ENCODE peak calls at places on chromosomes 16 and 17, in four cellular contexts. One of them, this sample, is unnamed.

GRCh38 chr16:29306953-29307597 is 99.4 kb downstream of the NPIPB11 start:
- DNase-seq in HepG2: no peak
- DNase-seq in GM12878: no peak
- DNase-seq in K562: no peak
- DNase-seq in this sample: no peak

GRCh38 chr16:77302685-77303084 is 103.5 kb downstream of the SYCE1L start:
- DNase-seq in HepG2: no peak
- DNase-seq in GM12878: no peak
- DNase-seq in K562: no peak
- DNase-seq in this sample: no peak

GRCh38 chr16:71846443-71846842 is 667 bp downstream of the ATXN1L start:
- DNase-seq in HepG2: no peak
- DNase-seq in GM12878: no peak
- DNase-seq in K562: no peak
- DNase-seq in this sample: peak

GRCh38 chr17:64787255-64787920 is 125.3 kb upstream of the SMURF2 start:
- DNase-seq in HepG2: peak
- DNase-seq in GM12878: no peak
- DNase-seq in K562: no peak
- DNase-seq in this sample: no peak

GRCh38 chr16:73095885-73096341 is 48.0 kb upstream of the ZFHX3 start:
- DNase-seq in HepG2: no peak
- DNase-seq in GM12878: no peak
- DNase-seq in K562: no peak
- DNase-seq in this sample: peak

GRCh38 chr17:29566473-29567361 is at the start of gene ABHD15:
- DNase-seq in HepG2: peak
- DNase-seq in GM12878: no peak
- DNase-seq in K562: no peak
- DNase-seq in this sample: peak

GRCh38 chr16:54316095-54316494 is 29.5 kb upstream of the IRX3 start:
- DNase-seq in HepG2: no peak
- DNase-seq in GM12878: no peak
- DNase-seq in K562: no peak
- DNase-seq in this sample: no peak

GRCh38 chr16:56824335-56824734 is 40.7 kb upstream of the SLC12A3 start:
- DNase-seq in HepG2: peak
- DNase-seq in GM12878: no peak
- DNase-seq in K562: peak
- DNase-seq in this sample: peak

GRCh38 chr17:4548061-4548461 is 7.1 kb downstream of the MYBBP1A start:
- DNase-seq in HepG2: no peak
- DNase-seq in GM12878: no peak
- DNase-seq in K562: no peak
- DNase-seq in this sample: no peak

GRCh38 chr16:50598256-50598894 is 50.2 kb downstream of the NKD1 start:
- DNase-seq in HepG2: no peak
- DNase-seq in GM12878: no peak
- DNase-seq in K562: no peak
- DNase-seq in this sample: no peak

GRCh38 chr17:79651266-79651665 is 40.4 kb upstream of the RBFOX3 start:
- DNase-seq in HepG2: no peak
- DNase-seq in GM12878: no peak
- DNase-seq in K562: no peak
- DNase-seq in this sample: peak

GRCh38 chr17:14201595-14201994 is 35.1 kb downstream of the CDRT15 start:
- DNase-seq in HepG2: no peak
- DNase-seq in GM12878: no peak
- DNase-seq in K562: no peak
- DNase-seq in this sample: no peak

GRCh38 chr17:71636644-71637043 is 484.2 kb upstream of the SOX9 start:
- DNase-seq in HepG2: no peak
- DNase-seq in GM12878: no peak
- DNase-seq in K562: no peak
- DNase-seq in this sample: no peak

GRCh38 chr16:84093879-84094270 is 22.9 kb downstream of the MBTPS1 start:
- DNase-seq in HepG2: no peak
- DNase-seq in GM12878: no peak
- DNase-seq in K562: no peak
- DNase-seq in this sample: no peak

GRCh38 chr17:31472137-31472536 is 80.7 kb downstream of the RAB11FIP4 start:
- DNase-seq in HepG2: peak
- DNase-seq in GM12878: no peak
- DNase-seq in K562: peak
- DNase-seq in this sample: no peak

GRCh38 chr17:976316-976715 is 3.3 kb downstream of the NXN start:
- DNase-seq in HepG2: no peak
- DNase-seq in GM12878: no peak
- DNase-seq in K562: no peak
- DNase-seq in this sample: no peak

GRCh38 chr17:75834279-75834920 is 9.8 kb downstream of the UNC13D start:
- DNase-seq in HepG2: no peak
- DNase-seq in GM12878: no peak
- DNase-seq in K562: no peak
- DNase-seq in this sample: no peak

GRCh38 chr17:32240745-32241144 is 24.9 kb upstream of the RHBDL3 start:
- DNase-seq in HepG2: no peak
- DNase-seq in GM12878: no peak
- DNase-seq in K562: no peak
- DNase-seq in this sample: no peak

DNA sequence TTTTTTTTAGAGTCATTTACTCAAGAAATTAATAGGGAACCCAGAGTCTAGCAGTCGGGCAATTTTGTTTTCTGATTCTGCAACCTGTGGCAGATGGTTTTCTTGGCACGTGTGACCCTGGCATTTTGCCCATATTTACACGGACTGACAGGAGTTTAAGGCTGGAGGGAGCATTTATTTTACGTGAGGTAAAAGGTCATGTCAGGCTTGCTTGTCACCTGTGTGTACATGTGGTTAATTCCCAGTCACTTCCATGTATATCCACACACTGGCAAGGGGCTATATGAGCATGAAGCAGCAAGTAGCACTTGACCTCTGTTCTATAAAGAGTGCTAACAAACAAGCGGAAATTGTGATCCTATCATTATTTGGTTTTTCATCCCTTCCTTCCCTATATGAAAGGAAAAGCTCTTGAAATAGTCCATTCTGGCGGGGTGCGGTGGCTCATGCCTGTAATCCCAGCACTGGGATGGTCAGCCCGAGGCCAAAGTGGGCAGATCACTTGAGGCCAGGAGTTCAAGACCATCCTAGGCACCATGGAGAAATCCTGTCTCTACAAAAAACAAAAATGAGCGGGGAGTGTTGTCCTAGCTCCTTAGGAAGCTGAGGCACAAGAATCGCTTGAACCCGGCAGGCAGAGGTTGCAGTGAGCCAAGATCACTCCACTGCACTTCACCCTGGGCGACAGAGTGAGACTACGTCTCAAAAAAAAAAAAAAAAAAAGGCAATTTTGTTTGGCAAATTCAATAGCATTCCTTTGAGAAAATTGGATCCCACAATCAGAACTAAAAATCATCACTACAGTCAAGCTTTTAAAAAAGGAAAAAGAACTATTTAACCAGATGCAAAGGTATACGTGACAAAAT is 2.1 kb downstream of the SPAG9 start:
- DNase-seq in HepG2: peak
- DNase-seq in GM12878: no peak
- DNase-seq in K562: no peak
- DNase-seq in this sample: no peak
- TF ChIP-seq FOXK2 in HepG2: peak
- TF ChIP-seq FOXK2 in GM12878: no peak
- TF ChIP-seq FOXK2 in K562: peak
- TF ChIP-seq FOXK2 in this sample: no peak

GRCh38 chr17:19857640-19858039 is 10.1 kb downstream of the ULK2 start:
- DNase-seq in HepG2: no peak
- DNase-seq in GM12878: no peak
- DNase-seq in K562: no peak
- DNase-seq in this sample: no peak
- TF ChIP-seq FOXK2 in HepG2: no peak
- TF ChIP-seq FOXK2 in GM12878: no peak
- TF ChIP-seq FOXK2 in K562: no peak
- TF ChIP-seq FOXK2 in this sample: no peak

GRCh38 chr17:38658741-38659345 is 15.9 kb downstream of the EPOP start:
- DNase-seq in HepG2: no peak
- DNase-seq in GM12878: no peak
- DNase-seq in K562: no peak
- DNase-seq in this sample: no peak

GRCh38 chr17:38659415-38659814 is 15.3 kb downstream of the EPOP start:
- DNase-seq in HepG2: peak
- DNase-seq in GM12878: no peak
- DNase-seq in K562: no peak
- DNase-seq in this sample: no peak

GRCh38 chr17:38663125-38663751 is 11.5 kb downstream of the EPOP start:
- DNase-seq in HepG2: peak
- DNase-seq in GM12878: no peak
- DNase-seq in K562: peak
- DNase-seq in this sample: peak

GRCh38 chr17:38657824-38658740 is 16.7 kb downstream of the EPOP start:
- DNase-seq in HepG2: no peak
- DNase-seq in GM12878: no peak
- DNase-seq in K562: no peak
- DNase-seq in this sample: no peak

DNA sequence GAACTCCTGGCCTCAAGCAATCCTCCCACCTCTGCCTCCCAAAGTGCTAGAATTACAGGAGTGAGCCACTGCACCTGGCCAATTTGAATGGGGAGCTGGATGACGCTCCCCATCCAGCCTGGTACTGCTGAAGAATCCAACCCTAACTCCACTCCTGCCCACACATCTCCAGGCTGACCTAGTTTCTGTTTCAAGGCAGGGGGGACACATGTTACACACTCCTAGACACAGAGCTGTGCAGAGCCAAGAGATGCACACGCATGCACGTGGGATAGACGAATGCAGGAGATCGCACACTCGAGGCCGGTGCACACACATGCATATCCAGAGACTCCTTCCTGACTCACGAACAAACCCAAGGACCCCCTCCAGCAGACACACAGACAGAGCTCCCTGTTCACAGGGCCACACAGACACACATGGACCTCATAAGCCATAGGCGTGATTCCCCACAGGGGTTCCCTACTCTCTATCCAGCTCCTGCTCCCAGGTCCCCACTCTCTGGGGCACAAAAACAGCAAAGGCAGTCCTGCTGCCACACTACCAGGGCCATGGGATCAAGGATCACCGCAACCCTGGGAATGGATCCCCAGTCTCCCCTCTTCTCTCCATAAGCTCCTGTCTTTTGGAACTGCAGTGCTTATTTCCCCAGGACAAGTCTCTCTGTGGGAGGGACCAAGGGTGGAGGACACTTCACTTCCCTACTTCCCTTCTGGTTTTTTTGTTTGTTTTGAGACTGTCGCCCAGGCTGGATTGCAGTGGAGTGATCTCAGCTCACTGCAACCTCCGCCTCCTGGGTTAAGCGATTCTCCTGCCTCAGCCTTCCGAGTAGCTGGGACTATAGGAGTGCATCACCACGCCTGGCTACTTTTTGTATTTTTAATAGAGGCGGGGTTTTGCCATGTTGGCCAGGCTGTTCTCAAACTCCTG is 14.4 kb downstream of the EPOP start:
- DNase-seq in HepG2: no peak
- DNase-seq in GM12878: no peak
- DNase-seq in K562: no peak
- DNase-seq in this sample: no peak
- TF ChIP-seq FOXK2 in HepG2: no peak
- TF ChIP-seq FOXK2 in GM12878: no peak
- TF ChIP-seq FOXK2 in K562: no peak
- TF ChIP-seq FOXK2 in this sample: no peak

GRCh38 chr16:25066426-25066746 is 45.2 kb upstream of the LCMT1 start:
- DNase-seq in HepG2: no peak
- DNase-seq in GM12878: no peak
- DNase-seq in K562: peak
- DNase-seq in this sample: no peak
- TF ChIP-seq FOXK2 in HepG2: no peak
- TF ChIP-seq FOXK2 in GM12878: no peak
- TF ChIP-seq FOXK2 in K562: no peak
- TF ChIP-seq FOXK2 in this sample: no peak

GRCh38 chr17:36611345-36612072 is 10.1 kb downstream of the MRM1 start:
- DNase-seq in HepG2: no peak
- DNase-seq in GM12878: no peak
- DNase-seq in K562: peak
- DNase-seq in this sample: no peak

GRCh38 chr17:36609498-36609862 is 8.1 kb downstream of the MRM1 start:
- DNase-seq in HepG2: no peak
- DNase-seq in GM12878: no peak
- DNase-seq in K562: no peak
- DNase-seq in this sample: no peak

GRCh38 chr17:36608794-36609497 is 7.6 kb downstream of the MRM1 start:
- DNase-seq in HepG2: no peak
- DNase-seq in GM12878: no peak
- DNase-seq in K562: peak
- DNase-seq in this sample: no peak

GRCh38 chr17:36610472-36610871 is 9.1 kb downstream of the MRM1 start:
- DNase-seq in HepG2: no peak
- DNase-seq in GM12878: no peak
- DNase-seq in K562: no peak
- DNase-seq in this sample: no peak

DNA sequence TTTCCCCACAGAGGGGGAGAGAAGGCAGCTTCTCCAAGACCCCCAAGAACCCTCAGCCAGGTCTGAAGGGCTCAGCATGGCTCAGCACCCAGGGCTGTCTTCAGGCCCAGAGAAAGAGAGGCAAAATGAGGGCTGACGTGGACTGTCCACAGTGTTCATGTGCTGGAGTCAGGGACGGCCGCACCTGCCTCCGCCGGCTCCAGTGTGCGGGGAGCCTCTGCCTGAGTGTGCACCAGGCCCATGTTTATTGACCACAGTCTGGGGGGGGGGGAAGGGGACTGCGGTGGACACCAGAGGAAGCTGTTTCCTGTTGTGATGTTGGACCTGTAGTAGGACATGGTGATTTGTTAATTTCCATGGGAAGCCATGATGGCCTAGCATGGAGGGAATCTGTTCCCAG is 6.9 kb downstream of the MRM1 start:
- DNase-seq in HepG2: no peak
- DNase-seq in GM12878: no peak
- DNase-seq in K562: no peak
- DNase-seq in this sample: no peak
- TF ChIP-seq FOXK2 in HepG2: no peak
- TF ChIP-seq FOXK2 in GM12878: no peak
- TF ChIP-seq FOXK2 in K562: no peak
- TF ChIP-seq FOXK2 in this sample: no peak

DNA sequence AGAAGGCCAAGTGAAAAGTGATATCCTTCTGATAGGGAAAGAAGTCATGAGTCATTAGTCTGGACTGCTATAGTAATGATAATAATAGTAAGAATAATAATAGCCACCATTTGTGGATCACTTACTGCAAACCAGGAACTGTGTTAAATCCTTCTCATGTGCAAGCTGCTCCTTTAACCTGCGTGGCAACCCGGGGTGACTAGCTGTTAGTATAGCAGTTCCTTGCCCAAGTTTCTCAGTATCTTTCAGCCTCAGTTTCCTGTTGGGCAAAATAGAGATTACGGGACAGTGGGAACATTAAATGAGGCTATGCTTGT is 129.5 kb downstream of the CDH13 start:
- DNase-seq in HepG2: no peak
- DNase-seq in GM12878: no peak
- DNase-seq in K562: no peak
- DNase-seq in this sample: no peak
- TF ChIP-seq FOXK2 in HepG2: no peak
- TF ChIP-seq FOXK2 in GM12878: no peak
- TF ChIP-seq FOXK2 in K562: no peak
- TF ChIP-seq FOXK2 in this sample: no peak

This sample was measured in HEK293T.